ENCODE peak calls at places on chromosome 1, in five cellular contexts. P is adrenal gland, Y is GM06990, M is sciatic nerve, O is LoVo. V is an unnamed sample.

GRCh38 chr1:24203404-24203803 is 16.3 kb upstream of the IFNLR1 start:
- DNase-seq in P (no peak), Y (peak), M (no peak), O (peak), V (no peak)

GRCh38 chr1:228207851-228208821 is at the start of gene OBSCN:
- DNase-seq in P (no peak), Y (no peak), M (no peak), O (no peak), V (peak)

GRCh38 chr1:235943581-235944114 is 76.9 kb upstream of the LYST start:
- DNase-seq in P (no peak), Y (no peak), M (no peak), O (peak), V (no peak)

GRCh38 chr1:28830814-28831213 is 18.8 kb downstream of the OPRD1 start:
- DNase-seq in P (peak), Y (no peak), M (no peak), O (no peak), V (no peak)

GRCh38 chr1:17661546-17662157 is 93.5 kb upstream of the ACTL8 start:
- DNase-seq in P (peak), Y (peak), M (peak), O (peak), V (no peak)

GRCh38 chr1:4825841-4826450 is 171.5 kb downstream of the AJAP1 start:
- DNase-seq in P (no peak), Y (no peak), M (no peak), O (no peak), V (no peak)

GRCh38 chr1:235902638-235903542 is 36.2 kb upstream of the LYST start:
- DNase-seq in P (peak), Y (no peak), M (no peak), O (peak), V (no peak)

GRCh38 chr1:182527680-182528079 is 61.4 kb downstream of the RNASEL start:
- DNase-seq in P (no peak), Y (no peak), M (no peak), O (no peak), V (no peak)

GRCh38 chr1:58983159-58983558 is 199.3 kb upstream of the JUN start:
- DNase-seq in P (no peak), Y (no peak), M (no peak), O (no peak), V (no peak)

GRCh38 chr1:71660417-71660816 is 579.6 kb upstream of the ZRANB2 start:
- DNase-seq in P (no peak), Y (no peak), M (no peak), O (no peak), V (no peak)

GRCh38 chr1:67031121-67031520 is 22.8 kb downstream of the SLC35D1 start:
- DNase-seq in P (no peak), Y (no peak), M (no peak), O (no peak), V (no peak)

GRCh38 chr1:176949033-176949662 is 215.4 kb downstream of the ASTN1 start:
- DNase-seq in P (peak), Y (peak), M (no peak), O (peak), V (no peak)

GRCh38 chr1:21289700-21290545 is at the start of gene ECE1:
- DNase-seq in P (peak), Y (peak), M (no peak), O (peak), V (peak)

GRCh38 chr1:15885701-15886612 is 38.5 kb downstream of the SPEN start:
- DNase-seq in P (peak), Y (peak), M (peak), O (peak), V (peak)

GRCh38 chr1:153568367-153569099 is 2.9 kb upstream of the S100A2 start:
- DNase-seq in P (peak), Y (peak), M (peak), O (peak), V (peak)

GRCh38 chr1:74729741-74730478 is 2.9 kb downstream of the CRYZ start:
- DNase-seq in P (no peak), Y (no peak), M (no peak), O (peak), V (no peak)

GRCh38 chr1:63789856-63790605 is 16.2 kb downstream of the ROR1 start:
- DNase-seq in P (no peak), Y (no peak), M (no peak), O (no peak), V (no peak)

GRCh38 chr1:55584521-55585401 is 369.6 kb upstream of the USP24 start:
- DNase-seq in P (no peak), Y (no peak), M (no peak), O (no peak), V (no peak)

GRCh38 chr1:211625040-211625439 is 46.1 kb upstream of the SLC30A1 start:
- DNase-seq in P (no peak), Y (no peak), M (no peak), O (no peak), V (peak)

GRCh38 chr1:21340230-21340564 is 49.9 kb upstream of the ECE1 start:
- DNase-seq in P (peak), Y (no peak), M (no peak), O (peak), V (no peak)

GRCh38 chr1:201191723-201192477 is 1.3 kb downstream of the IGFN1 start:
- DNase-seq in P (no peak), Y (no peak), M (no peak), O (no peak), V (no peak)

GRCh38 chr1:90122679-90123340 is 127.9 kb downstream of the ZNF326 start:
- DNase-seq in P (no peak), Y (no peak), M (no peak), O (no peak), V (no peak)

GRCh38 chr1:48196168-48196716 is 26.3 kb upstream of the SLC5A9 start:
- DNase-seq in P (no peak), Y (no peak), M (no peak), O (no peak), V (no peak)

GRCh38 chr1:150111670-150112069 is 38.0 kb upstream of the PLEKHO1 start:
- DNase-seq in P (no peak), Y (no peak), M (no peak), O (no peak), V (no peak)

GRCh38 chr1:228087771-228088251 is 5.3 kb downstream of the ARF1 start:
- DNase-seq in P (no peak), Y (no peak), M (no peak), O (no peak), V (no peak)

GRCh38 chr1:26351591-26352337 is 2.2 kb downstream of the CRYBG2 start:
- DNase-seq in P (no peak), Y (no peak), M (no peak), O (peak), V (no peak)

GRCh38 chr1:231841616-231842344 is 215.2 kb downstream of the DISC1 start:
- DNase-seq in P (no peak), Y (no peak), M (no peak), O (peak), V (no peak)

GRCh38 chr1:178411756-178412399 is 84.9 kb downstream of the CLEC20A start:
- DNase-seq in P (no peak), Y (peak), M (no peak), O (no peak), V (no peak)

V was measured in mesenteric fat pad.